ENCODE peak calls at places on chromosome 6, in eight cellular contexts. T, R, C, G, M, Z, D and S are unnamed samples. For H3K4me1, the result is how much of the 10 kb centered on the place peaks cover.

GRCh38 chr6:42383421-42384208 is 68.1 kb downstream of the TRERF1 start:
- DNase-seq in C (no peak), G (no peak), M (no peak), T (no peak), Z (no peak), R (no peak), D (no peak), S (no peak)

GRCh38 chr6:32886674-32887383 is 32.8 kb downstream of the PSMB9 start:
- DNase-seq in C (no peak), Z (no peak), T (no peak), G (no peak), R (no peak), D (no peak), M (peak), S (no peak)

GRCh38 chr6:35603326-35604202 is 85.2 kb downstream of the FKBP5 start:
- DNase-seq in C (no peak), D (no peak), M (no peak), Z (no peak), G (no peak), T (no peak), R (no peak), S (no peak)

GRCh38 chr6:133553652-133554051 is 312.5 kb downstream of the EYA4 start:
- DNase-seq in D (peak), T (no peak), R (no peak), G (no peak), C (peak), Z (peak), M (peak), S (no peak)

GRCh38 chr6:80622641-80623040 is 516.2 kb downstream of the BCKDHB start:
- DNase-seq in C (no peak), R (no peak), M (no peak), D (peak), Z (no peak), G (no peak), T (no peak), S (peak)

GRCh38 chr6:164247106-164247505 is 832.6 kb downstream of the QKI start:
- DNase-seq in Z (no peak), T (no peak), C (no peak), G (no peak), R (no peak), D (no peak), M (no peak), S (no peak)

GRCh38 chr6:28003059-28003458 is 46.0 kb downstream of the OR2B6 start:
- DNase-seq in G (no peak), C (no peak), Z (no peak), T (no peak), R (no peak), M (no peak), D (no peak), S (no peak)

GRCh38 chr6:82197784-82198183 is 49.8 kb downstream of the IBTK start:
- DNase-seq in M (no peak), Z (no peak), R (no peak), D (no peak), T (no peak), C (no peak), G (no peak), S (no peak)

GRCh38 chr6:145252737-145253136 is 482.6 kb downstream of the EPM2A start:
- DNase-seq in G (no peak), Z (no peak), R (no peak), M (no peak), T (no peak), D (no peak), C (no peak), S (no peak)

GRCh38 chr6:163226836-163227485 is 187.6 kb upstream of the QKI start:
- DNase-seq in G (no peak), R (no peak), D (no peak), C (no peak), M (no peak), Z (no peak), T (no peak), S (no peak)

GRCh38 chr6:163349001-163349680 is 65.4 kb upstream of the QKI start:
- DNase-seq in T (peak), D (no peak), G (no peak), M (no peak), R (no peak), C (no peak), Z (no peak), S (no peak)

GRCh38 chr6:118529756-118530155 is 18.3 kb upstream of the PLN start:
- DNase-seq in C (no peak), Z (no peak), T (no peak), R (no peak), M (no peak), D (no peak), G (no peak), S (no peak)

GRCh38 chr6:168049277-168049676 is 29.7 kb downstream of the FRMD1 start:
- DNase-seq in D (no peak), Z (no peak), R (peak), G (no peak), M (no peak), C (no peak), T (no peak), S (no peak)

GRCh38 chr6:2732503-2733089 is 18.1 kb downstream of the MYLK4 start:
- DNase-seq in G (no peak), C (no peak), M (no peak), T (no peak), Z (no peak), D (no peak), R (no peak), S (no peak)

GRCh38 chr6:2730353-2730752 is 20.4 kb downstream of the MYLK4 start:
- DNase-seq in C (no peak), T (no peak), M (no peak), Z (no peak), G (no peak), R (no peak), D (no peak), S (no peak)

GRCh38 chr6:2729921-2730320 is 20.8 kb downstream of the MYLK4 start:
- DNase-seq in R (no peak), C (no peak), T (no peak), Z (no peak), G (no peak), D (no peak), M (no peak), S (no peak)

GRCh38 chr6:2733324-2733723 is 17.4 kb downstream of the MYLK4 start:
- DNase-seq in R (no peak), C (no peak), G (no peak), D (peak), M (no peak), Z (no peak), T (no peak), S (peak)

DNA sequence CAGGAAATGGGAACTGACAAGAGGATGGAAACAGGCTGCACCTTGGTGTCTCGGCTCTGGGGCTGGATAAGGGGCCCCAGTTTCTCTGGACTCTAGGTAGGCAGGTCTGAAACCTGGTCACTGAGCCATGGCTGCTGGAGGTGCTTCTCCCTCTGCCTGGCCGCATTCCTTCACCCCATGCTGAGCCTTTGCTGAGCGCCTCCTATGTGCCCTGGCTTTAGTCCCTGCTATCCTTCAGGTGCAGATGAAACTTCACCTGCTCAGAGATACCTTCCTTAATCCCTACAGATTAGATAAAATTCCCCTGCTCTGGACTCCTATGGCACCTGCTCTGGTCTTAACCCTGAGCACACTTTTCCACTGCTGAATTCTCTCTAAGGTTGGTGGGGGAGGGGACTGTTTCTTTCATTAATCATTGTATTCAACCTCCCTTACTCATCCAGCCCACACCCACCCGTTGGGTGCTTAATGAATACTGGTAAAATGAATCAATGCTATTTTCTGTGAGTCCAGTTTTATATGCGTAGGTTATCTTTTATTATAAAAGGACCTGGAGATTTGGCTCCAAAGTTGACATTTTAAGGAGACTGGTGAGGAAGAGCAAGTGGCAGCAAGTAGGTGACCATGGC is 19.3 kb downstream of the MYLK4 start:
- DNase-seq in T (no peak), G (no peak), Z (no peak), M (no peak), R (no peak), D (no peak), C (no peak), S (no peak)
- H3K27ac ChIP-seq in T (no peak), G (no peak), Z (no peak), M (no peak), R (no peak), D (no peak), C (no peak), S (no peak)

GRCh38 chr6:109303149-109303548 is 79.1 kb downstream of the CD164 start:
- DNase-seq in Z (no peak), G (no peak), D (no peak), R (no peak), M (no peak), T (no peak), C (no peak), S (no peak)

GRCh38 chr6:109299695-109300564 is 82.3 kb downstream of the CD164 start:
- DNase-seq in M (peak), G (no peak), C (no peak), Z (peak), R (no peak), T (no peak), D (peak), S (no peak)

GRCh38 chr6:109298605-109299004 is 83.7 kb downstream of the CD164 start:
- DNase-seq in G (no peak), R (no peak), C (no peak), Z (no peak), D (no peak), T (no peak), M (no peak), S (no peak)

GRCh38 chr6:109302176-109302575 is 80.1 kb downstream of the CD164 start:
- DNase-seq in D (no peak), R (no peak), Z (no peak), C (no peak), M (no peak), G (no peak), T (no peak), S (no peak)

DNA sequence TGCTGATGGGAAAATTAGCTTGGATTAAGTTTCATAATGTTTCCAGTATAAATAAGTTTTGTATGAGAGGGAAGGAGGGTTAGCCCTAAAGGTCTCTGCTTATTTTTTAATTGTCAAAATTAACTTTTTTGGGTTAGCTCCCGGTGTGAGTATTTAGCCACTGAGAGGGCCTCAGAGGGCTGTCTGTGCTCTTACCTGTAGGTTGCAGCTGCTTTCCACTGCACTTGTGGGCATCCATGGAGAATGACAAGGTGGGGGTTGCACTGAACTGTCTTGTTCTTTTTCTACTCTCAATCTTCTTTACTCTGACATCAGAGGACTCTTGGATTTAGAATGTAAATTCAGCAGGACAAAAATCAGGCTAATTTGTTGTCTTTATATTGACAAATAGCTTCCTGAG is 81.4 kb downstream of the CD164 start:
- DNase-seq in T (no peak), G (no peak), R (no peak), D (no peak), M (no peak), C (no peak), Z (no peak), S (no peak)
- H3K4me1 ChIP-seq in T (under half), G (under half), R (under half), D (under half), M (under half), C (under half), Z (under half), S (under half)

DNA sequence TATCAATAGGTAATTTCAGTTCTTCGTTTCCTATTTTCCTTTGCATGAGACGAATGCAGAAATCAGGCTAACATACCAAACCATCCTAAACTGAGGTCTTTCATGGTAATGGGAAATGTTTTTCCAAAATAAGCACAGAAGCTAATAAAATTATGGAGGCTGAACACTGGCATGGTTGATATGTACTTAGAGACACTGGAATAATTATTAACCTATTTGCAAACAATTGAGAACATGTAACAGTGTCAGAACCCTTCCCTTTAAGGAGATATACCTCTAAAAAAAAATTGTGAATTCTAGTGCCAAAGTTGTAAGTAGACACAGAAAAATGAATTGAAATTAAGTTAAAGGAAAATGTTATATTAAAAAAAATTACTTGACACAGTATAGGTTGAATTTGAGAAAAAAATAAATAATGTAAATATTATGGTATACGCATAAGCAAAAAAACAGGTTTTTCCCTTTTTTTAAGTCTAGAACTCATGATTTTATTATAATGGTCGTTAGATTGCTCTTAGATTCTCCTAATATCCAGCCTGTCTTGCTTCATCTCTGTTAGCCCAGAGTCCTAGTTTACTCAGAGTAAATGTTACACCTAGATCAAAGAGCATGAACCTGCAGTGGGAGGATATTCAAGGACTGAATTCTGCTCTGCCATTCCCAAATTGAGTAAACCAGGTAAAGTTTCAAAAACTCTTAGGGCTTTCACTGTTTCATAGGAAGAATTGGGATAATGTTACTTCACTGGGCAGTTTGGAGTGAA is 1.7 kb downstream of the SLC17A2 start:
- DNase-seq in C (no peak), R (no peak), D (no peak), Z (no peak), M (no peak), T (no peak), G (no peak), S (no peak)
- H3K27ac ChIP-seq in C (peak), R (no peak), D (no peak), Z (no peak), M (peak), T (no peak), G (no peak), S (no peak)

GRCh38 chr6:116408476-116408875 is 37.7 kb downstream of the DSE start:
- DNase-seq in C (no peak), Z (no peak), D (peak), M (no peak), R (no peak), T (no peak), G (no peak), S (no peak)
- H3K4me1 ChIP-seq in C (under half), Z (under half), D (half or more), M (under half), R (under half), T (under half), G (under half), S (under half)

DNA sequence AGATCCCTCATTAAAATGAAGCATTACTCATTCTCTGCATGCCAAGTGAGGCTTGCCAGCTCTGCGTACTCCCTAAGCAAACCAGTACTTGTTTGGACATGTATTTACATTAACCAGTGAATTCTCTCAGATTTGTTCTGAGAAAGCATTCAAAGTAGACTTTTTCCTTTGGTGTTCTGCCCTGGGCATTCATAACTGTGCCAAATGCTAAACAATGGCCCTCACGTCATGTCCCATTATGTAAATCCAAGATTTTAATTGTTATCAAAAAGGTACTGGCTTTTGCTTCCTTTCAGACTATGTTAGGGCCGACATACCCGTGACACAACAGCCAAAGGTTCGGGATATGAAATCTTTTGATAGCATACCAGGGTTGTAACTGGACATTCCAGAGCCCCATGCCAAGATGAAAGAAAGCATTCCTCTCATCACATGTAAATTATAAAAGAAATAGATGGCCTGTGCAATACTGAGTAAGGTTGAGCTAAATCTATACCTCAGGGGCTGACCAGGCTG is 164.2 kb downstream of the ADAT2 start:
- DNase-seq in M (no peak), C (peak), Z (peak), R (no peak), G (no peak), T (no peak), D (no peak), S (no peak)
- H3K27ac ChIP-seq in M (no peak), C (peak), Z (no peak), R (peak), G (no peak), T (no peak), D (no peak), S (no peak)

GRCh38 chr6:53924277-53924676 is 129.5 kb downstream of the LRRC1 start:
- DNase-seq in D (no peak), T (no peak), Z (no peak), R (no peak), M (no peak), C (no peak), G (no peak), S (no peak)
- H3K4me1 ChIP-seq in D (under half), T (under half), Z (under half), R (under half), M (under half), C (under half), G (under half), S (under half)

GRCh38 chr6:29295623-29296022 is 5.9 kb upstream of the OR14J1 start:
- DNase-seq in T (no peak), C (no peak), M (no peak), R (no peak), Z (no peak), G (no peak), D (no peak), S (no peak)

GRCh38 chr6:29294499-29294914 is 7.0 kb upstream of the OR14J1 start:
- DNase-seq in R (no peak), G (no peak), Z (no peak), T (no peak), M (no peak), D (no peak), C (no peak), S (peak)

DNA sequence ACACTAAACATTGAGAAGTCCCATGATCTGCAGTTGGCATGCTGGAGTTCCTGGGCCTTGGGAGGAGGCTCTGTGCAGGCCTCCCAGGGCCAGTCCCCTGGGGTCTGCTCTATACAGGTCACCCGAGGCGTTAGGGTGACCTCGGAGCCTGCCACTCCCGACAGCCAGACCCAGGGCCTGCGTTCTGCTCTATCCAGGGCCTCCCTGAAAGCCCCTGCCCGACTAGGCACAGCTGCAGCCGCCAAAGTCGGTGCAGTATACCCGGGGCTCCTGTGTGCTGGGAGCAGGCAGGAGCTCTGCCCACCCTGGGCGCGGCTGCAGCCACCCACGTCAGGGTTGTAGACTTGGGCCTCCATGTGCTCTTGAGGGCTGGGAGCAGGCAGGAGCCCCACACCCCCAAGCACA is 6.3 kb upstream of the OR14J1 start:
- DNase-seq in D (no peak), G (no peak), T (no peak), Z (no peak), R (no peak), M (no peak), C (no peak), S (no peak)
- H3K27ac ChIP-seq in D (no peak), G (no peak), T (no peak), Z (no peak), R (no peak), M (no peak), C (no peak), S (no peak)